ENCODE peak calls at places on chromosomes 3 and 15, in ten cellular contexts. B, V, O, Q, U, F, W, Y, A and M are unnamed samples.

GRCh38 chr3:160006282-160007163 is 17.9 kb downstream of the IL12A start:
- DNase-seq in V (no peak), U (peak), Q (peak), Y (peak), W (peak), F (peak), B (peak), O (peak), A (peak), M (peak)

GRCh38 chr3:37945803-37946530 is 44.6 kb upstream of the VILL start:
- DNase-seq in A (no peak), Y (no peak), W (no peak), V (peak), O (peak), Q (peak), B (no peak), U (peak), F (no peak), M (no peak)

GRCh38 chr15:79282371-79283251 is at the start of gene ANKRD34C:
- DNase-seq in Y (no peak), W (no peak), B (no peak), V (no peak), A (no peak), U (peak), O (no peak), Q (no peak), F (no peak), M (no peak)

GRCh38 chr3:166291510-166291909 is 454.3 kb upstream of the BCHE start:
- DNase-seq in V (no peak), U (no peak), Y (no peak), O (no peak), A (no peak), Q (no peak), B (no peak), F (no peak), W (no peak), M (no peak)

GRCh38 chr15:90633361-90633760 is 83.8 kb upstream of the BLM start:
- DNase-seq in A (no peak), V (no peak), U (no peak), Y (no peak), Q (no peak), W (no peak), F (no peak), B (no peak), O (no peak), M (no peak)

GRCh38 chr15:63435416-63435815 is 53.8 kb upstream of the CA12 start:
- DNase-seq in F (no peak), Q (no peak), V (no peak), B (no peak), W (no peak), Y (no peak), U (no peak), A (no peak), O (no peak), M (no peak)

GRCh38 chr3:143538577-143538981 is 309.7 kb downstream of the SLC9A9 start:
- DNase-seq in W (peak), V (no peak), O (no peak), A (no peak), Q (peak), F (no peak), U (peak), Y (no peak), B (no peak), M (no peak)

GRCh38 chr3:44511238-44511567 is 33.7 kb upstream of the ZNF445 start:
- DNase-seq in Q (peak), O (no peak), U (no peak), B (no peak), W (no peak), Y (no peak), A (no peak), F (no peak), V (no peak), M (no peak)

GRCh38 chr3:177522051-177522450 is 324.8 kb upstream of the TBL1XR1 start:
- DNase-seq in U (no peak), V (no peak), A (no peak), W (no peak), Q (no peak), O (no peak), F (no peak), Y (no peak), B (no peak), M (no peak)

GRCh38 chr3:168968611-168969010 is 694.9 kb downstream of the MECOM start:
- DNase-seq in Y (no peak), B (no peak), V (no peak), F (no peak), U (no peak), W (no peak), Q (peak), O (no peak), A (no peak), M (no peak)

GRCh38 chr3:13373975-13374586 is 46.0 kb downstream of the NUP210 start:
- DNase-seq in W (no peak), Y (no peak), V (no peak), A (no peak), Q (no peak), U (no peak), O (no peak), B (no peak), F (no peak), M (no peak)

GRCh38 chr15:35186346-35186745 is 101.3 kb upstream of the NANOGP8 start:
- DNase-seq in W (no peak), Q (no peak), V (no peak), F (no peak), U (no peak), O (no peak), B (no peak), A (no peak), Y (no peak), M (no peak)

GRCh38 chr15:74377831-74378766 is 10.7 kb upstream of the CYP11A1 start:
- DNase-seq in A (no peak), W (no peak), Y (no peak), U (no peak), B (no peak), F (no peak), O (no peak), Q (no peak), V (no peak), M (no peak)

GRCh38 chr3:33167716-33168339 is 50.8 kb downstream of the SUSD5 start:
- DNase-seq in F (no peak), O (no peak), A (no peak), B (no peak), Q (no peak), V (no peak), U (no peak), W (no peak), Y (no peak), M (no peak)

GRCh38 chr3:141877911-141878310 is 1.5 kb downstream of the ATP1B3 start:
- DNase-seq in B (peak), U (no peak), V (no peak), Y (no peak), A (no peak), O (no peak), W (no peak), Q (peak), F (no peak), M (no peak)

GRCh38 chr3:13018039-13018431 is 55.2 kb downstream of the IQSEC1 start:
- DNase-seq in F (no peak), Y (peak), A (no peak), U (peak), O (no peak), V (no peak), Q (peak), B (no peak), W (no peak), M (no peak)